ENCODE peak calls at places on chromosomes 7 and 10, in seven cellular contexts. J is astrocyte of the spinal cord; C is ovary; O is Karpas-422; D is astrocyte of the cerebellum; X is right lobe of liver; K is CD4-positive, CD25-positive, alpha-beta regulatory T cell. P is an unnamed sample.

GRCh38 chr10:79274279-79275104 is 72.8 kb upstream of the PPIF start:
- DNase-seq in J (peak; percentile 58), C (peak; percentile 45), O (no peak), D (no peak), X (no peak), K (no peak), P (no peak)

GRCh38 chr7:29442146-29442545 is 121.5 kb upstream of the PRR15 start:
- DNase-seq in J (peak; percentile 7), C (no peak), O (peak; percentile 56), D (no peak), X (no peak), K (no peak), P (no peak)

GRCh38 chr7:141462958-141463357 is 88.3 kb upstream of the AGK start:
- DNase-seq in J (peak; percentile 9), C (no peak), O (no peak), D (no peak), X (peak; percentile 79), K (no peak), P (no peak)

GRCh38 chr10:78760463-78761240 is 308.1 kb upstream of the ZMIZ1 start:
- DNase-seq in J (no peak), C (no peak), O (no peak), D (no peak), X (peak; percentile 51), K (no peak), P (no peak)

GRCh38 chr7:33261585-33261984 is 132.2 kb downstream of the BBS9 start:
- DNase-seq in J (peak; percentile 51), C (no peak), O (no peak), D (peak; percentile 19), X (no peak), K (peak; percentile 46), P (no peak)

GRCh38 chr10:121374121-121374520 is 224.1 kb downstream of the FGFR2 start:
- DNase-seq in J (no peak), C (no peak), O (no peak), D (no peak), X (no peak), K (no peak), P (no peak)

GRCh38 chr7:72710983-72711382 is 117.0 kb downstream of the TYW1B start:
- DNase-seq in J (no peak), C (no peak), O (no peak), D (no peak), X (no peak), K (no peak), P (no peak)

GRCh38 chr7:19480383-19480782 is 228.5 kb downstream of the POLR1F start:
- DNase-seq in J (no peak), C (no peak), O (no peak), D (no peak), X (no peak), K (no peak), P (no peak)

DNA sequence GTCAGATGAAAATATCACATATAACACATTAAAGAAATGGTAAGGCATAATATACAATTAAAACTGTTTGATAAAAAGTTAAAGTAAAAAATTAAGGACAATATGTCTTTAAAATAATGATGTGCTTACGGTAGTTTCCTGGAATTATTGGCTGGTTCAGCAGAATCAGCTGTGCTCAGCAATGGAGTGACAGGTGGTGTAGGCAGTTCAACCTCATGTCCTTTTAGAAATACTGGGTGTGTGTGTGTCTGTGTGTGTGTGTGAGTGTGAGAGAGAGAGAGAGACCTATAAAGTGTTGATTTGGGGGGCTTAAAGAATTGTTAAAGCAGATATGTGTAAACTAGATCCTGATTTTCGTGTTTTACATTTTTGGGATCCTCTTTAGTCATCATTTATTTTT is 141.2 kb downstream of the ADAM22 start:
- DNase-seq in J (no peak), C (no peak), O (no peak), D (no peak), X (no peak), K (peak; percentile 32), P (no peak)
- H3K4me3 ChIP-seq in J (no peak overlapping the region), C (no peak overlapping the region), O (no peak overlapping the region), D (no peak overlapping the region), X (no peak overlapping the region), K (no peak overlapping the region), P (no peak overlapping the region)

GRCh38 chr10:103661198-103661950 is 167.9 kb downstream of the NEURL1 start:
- DNase-seq in J (peak; percentile 84), C (peak; percentile 95), O (no peak), D (peak; percentile 71), X (peak; percentile 82), K (peak; percentile 74), P (peak; percentile 78)

GRCh38 chr10:103661951-103662405 is 168.5 kb downstream of the NEURL1 start:
- DNase-seq in J (no peak), C (no peak), O (no peak), D (no peak), X (no peak), K (peak; percentile 30), P (no peak)

GRCh38 chr10:103659674-103660363 is 166.3 kb downstream of the NEURL1 start:
- DNase-seq in J (peak; percentile 94), C (peak; percentile 76), O (no peak), D (peak; percentile 90), X (peak; percentile 85), K (peak; percentile 85), P (peak; percentile 64)

GRCh38 chr10:103658049-103658577 is 164.6 kb downstream of the NEURL1 start:
- DNase-seq in J (no peak), C (no peak), O (no peak), D (no peak), X (peak; percentile 68), K (no peak), P (no peak)

DNA sequence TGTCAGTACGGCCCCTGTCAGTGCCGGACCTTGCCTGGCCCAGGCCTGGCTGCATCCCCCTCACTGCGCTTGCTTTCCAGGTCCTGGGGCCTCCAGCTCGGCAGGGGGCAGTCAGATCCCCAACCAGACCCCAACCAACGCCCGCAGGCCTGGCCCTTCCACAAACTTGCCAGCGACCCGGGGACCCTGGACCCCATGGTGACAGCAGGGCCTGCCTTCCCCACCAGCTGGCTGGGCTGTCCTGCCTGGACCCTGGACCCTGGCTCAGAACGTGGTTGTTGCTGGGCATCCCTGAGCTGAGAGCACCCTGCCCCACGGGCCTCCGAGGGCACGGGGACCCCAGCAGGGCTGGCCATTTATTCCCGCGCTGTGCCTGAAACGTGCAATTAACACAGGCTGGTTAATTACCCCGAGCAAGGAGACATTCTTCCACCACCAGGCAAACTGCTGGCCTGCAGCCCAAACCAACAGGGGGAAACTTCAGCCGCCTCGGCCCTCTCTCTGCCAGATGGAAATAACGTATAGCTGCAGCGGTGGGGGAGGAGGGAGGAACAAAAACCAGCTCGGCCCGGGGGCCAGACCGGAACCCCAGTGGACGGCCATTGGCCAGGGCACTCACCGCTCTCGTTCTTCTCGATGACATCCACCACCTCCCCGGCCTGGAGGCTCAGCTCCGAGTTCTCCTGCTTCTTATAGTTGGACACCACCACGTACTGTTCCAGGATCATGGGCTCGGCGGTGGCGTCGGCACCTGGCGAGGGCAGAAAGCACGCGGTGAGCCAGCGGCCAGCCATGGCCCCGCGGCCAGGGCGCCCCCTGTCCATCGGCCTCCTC is 167.1 kb downstream of the NEURL1 start:
- DNase-seq in J (peak; percentile 71), C (no peak), O (no peak), D (peak; percentile 44), X (peak; percentile 77), K (peak; percentile 23), P (no peak)
- H3K4me3 ChIP-seq in J (peak overlapping the region; percentile 50), C (peak overlapping the region; percentile 85), O (no peak overlapping the region), D (peak overlapping the region; percentile 56), X (peak overlapping the region; percentile 81), K (peak overlapping the region; percentile 73), P (peak overlapping the region; percentile 81)

GRCh38 chr7:125355899-125356298 is 426.3 kb upstream of the POT1 start:
- DNase-seq in J (peak; percentile 89), C (no peak), O (no peak), D (peak; percentile 53), X (no peak), K (no peak), P (no peak)

GRCh38 chr7:125363873-125364272 is 434.2 kb upstream of the POT1 start:
- DNase-seq in J (peak; percentile 50), C (no peak), O (no peak), D (no peak), X (no peak), K (no peak), P (no peak)

GRCh38 chr7:125357681-125358440 is 428.2 kb upstream of the POT1 start:
- DNase-seq in J (peak; percentile 22), C (no peak), O (no peak), D (no peak), X (no peak), K (no peak), P (no peak)

DNA sequence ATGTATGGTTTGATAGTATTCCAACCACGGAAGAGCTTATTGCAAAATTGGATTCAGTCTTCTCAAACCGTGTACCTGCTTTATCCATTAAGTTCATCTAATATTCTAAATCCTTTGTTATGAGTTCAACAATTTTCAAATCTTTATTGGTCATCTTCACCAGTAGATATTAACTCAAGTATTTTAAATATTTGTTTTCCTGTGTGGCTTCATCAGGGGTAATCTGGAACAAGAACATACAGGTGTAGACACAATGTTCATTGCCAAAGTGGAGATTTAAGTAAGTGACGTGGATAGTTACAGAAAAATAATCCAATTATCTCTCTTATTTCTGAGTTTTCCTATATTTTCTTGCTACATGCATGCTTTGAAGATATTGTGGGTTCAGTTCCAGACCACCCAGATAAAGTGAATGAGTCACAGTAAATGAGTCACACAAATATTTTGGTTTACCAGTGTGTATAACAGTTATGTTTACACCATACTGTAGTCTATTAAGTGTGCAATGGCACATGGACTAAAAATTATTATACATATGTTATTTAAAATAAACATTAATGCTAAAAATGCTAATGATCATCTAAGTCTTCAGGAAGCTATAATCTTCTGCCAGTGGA is 429.0 kb upstream of the POT1 start:
- DNase-seq in J (no peak), C (no peak), O (no peak), D (peak; percentile 6), X (no peak), K (no peak), P (no peak)
- H3K4me3 ChIP-seq in J (no peak overlapping the region), C (no peak overlapping the region), O (no peak overlapping the region), D (no peak overlapping the region), X (no peak overlapping the region), K (no peak overlapping the region), P (no peak overlapping the region)

GRCh38 chr10:53572799-53573198 is 800.2 kb upstream of the MBL2 start:
- DNase-seq in J (no peak), C (no peak), O (no peak), D (no peak), X (no peak), K (no peak), P (no peak)

GRCh38 chr10:53574024-53574423 is 801.4 kb upstream of the MBL2 start:
- DNase-seq in J (no peak), C (no peak), O (no peak), D (no peak), X (no peak), K (no peak), P (no peak)

DNA sequence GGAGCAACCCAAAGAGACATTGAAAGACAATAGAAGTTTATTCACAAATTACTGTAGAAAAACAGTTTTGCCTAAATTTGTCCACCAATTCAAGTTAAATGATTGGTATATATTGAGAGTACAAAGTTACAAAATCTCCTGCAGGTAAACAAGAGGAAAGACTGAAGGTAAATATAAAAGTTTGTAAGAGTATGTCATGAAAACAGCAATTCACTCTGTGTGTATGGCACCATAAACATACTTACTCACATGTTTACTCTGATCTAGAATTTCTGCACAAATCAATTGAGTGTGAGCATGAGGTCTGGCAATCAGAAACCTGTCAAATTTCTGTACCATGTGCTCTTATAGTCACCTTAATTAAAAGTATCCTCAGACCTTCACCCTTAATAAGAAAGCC is 800.9 kb upstream of the MBL2 start:
- DNase-seq in J (no peak), C (no peak), O (no peak), D (no peak), X (no peak), K (no peak), P (no peak)
- H3K4me3 ChIP-seq in J (no peak overlapping the region), C (no peak overlapping the region), O (no peak overlapping the region), D (no peak overlapping the region), X (no peak overlapping the region), K (no peak overlapping the region), P (no peak overlapping the region)

P was measured in Jurkat, Clone E6-1.